ENCODE peak calls at places on chromosomes 6 and 20, in eight cellular contexts. N is neural crest cell, V is ureter, M is NCI-H1105, T is NCI-H1417 treated with DMSO at 0.1 percent for 48 hours, P is NCI-H2081 treated with DMSO at 0.1 percent for 48 hours, F is GM10248, X is HFFc6. Z is an unnamed sample.

GRCh38 chr6:18585032-18585573 is 198.0 kb downstream of the RNF144B start:
- DNase-seq in N (peak), V (peak), M (no peak), T (no peak), P (no peak), F (no peak), X (peak), Z (no peak)

GRCh38 chr6:148746363-148747144 is at the start of gene UST:
- DNase-seq in N (peak), V (peak), M (peak), T (no peak), P (no peak), F (peak), X (peak), Z (peak)

GRCh38 chr6:113901482-113901881 is 44.3 kb downstream of the MARCKS start:
- DNase-seq in N (no peak), V (no peak), M (no peak), T (no peak), P (no peak), F (no peak), X (no peak), Z (no peak)

GRCh38 chr6:106084106-106084963 is 1.8 kb upstream of the PRDM1 start:
- DNase-seq in N (no peak), V (no peak), M (peak), T (peak), P (no peak), F (peak), X (peak), Z (peak)

GRCh38 chr20:44615169-44615791 is 32.9 kb downstream of the PKIG start:
- DNase-seq in N (no peak), V (no peak), M (no peak), T (no peak), P (no peak), F (no peak), X (no peak), Z (no peak)

GRCh38 chr20:43774754-43775153 is 48.0 kb upstream of the GTSF1L start:
- DNase-seq in N (no peak), V (no peak), M (no peak), T (no peak), P (no peak), F (no peak), X (no peak), Z (no peak)

GRCh38 chr20:25059866-25060465 is 2.0 kb upstream of the ACSS1 start:
- DNase-seq in N (no peak), V (no peak), M (no peak), T (no peak), P (no peak), F (no peak), X (no peak), Z (no peak)

GRCh38 chr6:132357120-132357519 is 44.2 kb downstream of the MOXD1 start:
- DNase-seq in N (no peak), V (no peak), M (no peak), T (no peak), P (no peak), F (no peak), X (peak), Z (no peak)

GRCh38 chr6:72559067-72559466 is 62.8 kb upstream of the KCNQ5 start:
- DNase-seq in N (no peak), V (no peak), M (no peak), T (no peak), P (no peak), F (no peak), X (no peak), Z (no peak)

GRCh38 chr6:21610376-21610775 is 16.8 kb downstream of the SOX4 start:
- DNase-seq in N (no peak), V (no peak), M (no peak), T (no peak), P (no peak), F (peak), X (no peak), Z (peak)

GRCh38 chr6:86723729-86724128 is 213.6 kb upstream of the HTR1E start:
- DNase-seq in N (no peak), V (no peak), M (no peak), T (no peak), P (no peak), F (no peak), X (no peak), Z (no peak)

GRCh38 chr20:9269280-9269971 is 200.5 kb downstream of the PLCB4 start:
- DNase-seq in N (no peak), V (no peak), M (no peak), T (no peak), P (no peak), F (no peak), X (peak), Z (no peak)

GRCh38 chr20:63544958-63545516 is 2.5 kb downstream of the SRMS start:
- DNase-seq in N (no peak), V (no peak), M (no peak), T (no peak), P (no peak), F (no peak), X (no peak), Z (no peak)

GRCh38 chr6:22530506-22530905 is 38.9 kb upstream of the HDGFL1 start:
- DNase-seq in N (no peak), V (no peak), M (no peak), T (no peak), P (no peak), F (no peak), X (no peak), Z (no peak)

GRCh38 chr6:125884656-125885055 is 71.9 kb upstream of the HINT3 start:
- DNase-seq in N (no peak), V (no peak), M (no peak), T (no peak), P (no peak), F (no peak), X (no peak), Z (no peak)

GRCh38 chr20:32285621-32286334 is 8.3 kb downstream of the KIF3B start:
- DNase-seq in N (no peak), V (no peak), M (no peak), T (no peak), P (no peak), F (peak), X (peak), Z (peak)

GRCh38 chr20:3068986-3069900 is 2.2 kb upstream of the OXT start:
- DNase-seq in N (no peak), V (no peak), M (peak), T (no peak), P (no peak), F (peak), X (peak), Z (no peak)

GRCh38 chr6:37525460-37526357 is 26.0 kb upstream of the CCDC167 start:
- DNase-seq in N (no peak), V (no peak), M (no peak), T (no peak), P (no peak), F (peak), X (no peak), Z (peak)

GRCh38 chr6:95133578-95133977 is 443.8 kb upstream of the MANEA start:
- DNase-seq in N (no peak), V (no peak), M (peak), T (no peak), P (peak), F (no peak), X (no peak), Z (no peak)

GRCh38 chr6:818191-818590 is 125.3 kb upstream of the EXOC2 start:
- DNase-seq in N (no peak), V (no peak), M (no peak), T (no peak), P (no peak), F (no peak), X (no peak), Z (no peak)

GRCh38 chr6:1127129-1127528 is 184.8 kb upstream of the FOXQ1 start:
- DNase-seq in N (no peak), V (no peak), M (no peak), T (no peak), P (no peak), F (no peak), X (no peak), Z (no peak)

GRCh38 chr20:49420811-49421295 is 61.6 kb downstream of the KCNB1 start:
- DNase-seq in N (no peak), V (no peak), M (no peak), T (no peak), P (no peak), F (no peak), X (no peak), Z (no peak)

GRCh38 chr20:46027245-46027853 is 1.7 kb upstream of the SLC12A5 start:
- DNase-seq in N (peak), V (no peak), M (no peak), T (no peak), P (no peak), F (no peak), X (peak), Z (peak)

GRCh38 chr6:151692216-151692615 is 115.3 kb upstream of the ESR1 start:
- DNase-seq in N (no peak), V (no peak), M (no peak), T (no peak), P (no peak), F (no peak), X (no peak), Z (no peak)

GRCh38 chr6:14017626-14018475 is 93.1 kb downstream of the RNF182 start:
- DNase-seq in N (no peak), V (no peak), M (no peak), T (no peak), P (no peak), F (no peak), X (no peak), Z (no peak)

GRCh38 chr6:56932891-56933473 is 21.9 kb upstream of the BEND6 start:
- DNase-seq in N (no peak), V (no peak), M (no peak), T (no peak), P (no peak), F (no peak), X (no peak), Z (no peak)

GRCh38 chr6:138622967-138623366 is 123.7 kb upstream of the NHSL1 start:
- DNase-seq in N (no peak), V (no peak), M (no peak), T (no peak), P (no peak), F (no peak), X (no peak), Z (no peak)

GRCh38 chr6:44219053-44219814 is 2.5 kb downstream of the MYMX start:
- DNase-seq in N (peak), V (peak), M (peak), T (no peak), P (no peak), F (peak), X (no peak), Z (peak)

GRCh38 chr6:13711384-13711725 is 280 bp downstream of the RANBP9 start:
- DNase-seq in N (no peak), V (no peak), M (no peak), T (peak), P (no peak), F (no peak), X (peak), Z (peak)

GRCh38 chr6:56866917-56867522 is 87.9 kb upstream of the BEND6 start:
- DNase-seq in N (no peak), V (no peak), M (no peak), T (no peak), P (no peak), F (no peak), X (no peak), Z (no peak)

GRCh38 chr6:117547688-117548621 is 54.4 kb downstream of the GOPC start:
- DNase-seq in N (no peak), V (peak), M (peak), T (no peak), P (no peak), F (peak), X (no peak), Z (peak)

GRCh38 chr6:134491473-134491872 is 173.6 kb upstream of the SGK1 start:
- DNase-seq in N (no peak), V (no peak), M (no peak), T (no peak), P (no peak), F (no peak), X (no peak), Z (no peak)

GRCh38 chr6:106759112-106759511 is 129.7 kb downstream of the QRSL1 start:
- DNase-seq in N (no peak), V (no peak), M (no peak), T (no peak), P (no peak), F (no peak), X (no peak), Z (no peak)

GRCh38 chr6:74851598-74851997 is 354.3 kb downstream of the COL12A1 start:
- DNase-seq in N (no peak), V (no peak), M (no peak), T (no peak), P (no peak), F (no peak), X (peak), Z (no peak)

GRCh38 chr6:144660545-144660944 is 375.4 kb downstream of the UTRN start:
- DNase-seq in N (no peak), V (no peak), M (no peak), T (no peak), P (no peak), F (no peak), X (no peak), Z (no peak)

GRCh38 chr6:147820520-147820919 is 312.0 kb downstream of the SAMD5 start:
- DNase-seq in N (no peak), V (no peak), M (no peak), T (no peak), P (no peak), F (no peak), X (no peak), Z (no peak)

Z was measured in germinal center.